ENCODE peak calls at places on chromosome 19, in five cellular contexts. O is dorsolateral prefrontal cortex, U is amygdala, Y is dermis blood vessel endothelial cell, X is adrenal gland. C is an unnamed sample.

GRCh38 chr19:48999481-49000325 is 6.0 kb downstream of the RUVBL2 start:
- DNase-seq in U (no peak), Y (peak; percentile 87), O (no peak), X (no peak), C (peak; percentile 70)

GRCh38 chr19:20182232-20182785 is 15.3 kb downstream of the ZNF486 start:
- DNase-seq in Y (no peak), U (no peak), O (no peak), X (no peak), C (no peak)

GRCh38 chr19:13154241-13154778 is 4.1 kb downstream of the IER2 start:
- DNase-seq in Y (peak; percentile 93), O (no peak), X (peak; percentile 91), U (no peak), C (peak; percentile 96)

GRCh38 chr19:39727070-39727800 is 10.6 kb downstream of the CLC start:
- DNase-seq in X (no peak), O (no peak), Y (no peak), U (no peak), C (no peak)

GRCh38 chr19:46383846-46384245 is 29.5 kb downstream of the CCDC8 start:
- DNase-seq in Y (no peak), X (no peak), O (no peak), U (no peak), C (no peak)

GRCh38 chr19:44777715-44778347 is at the start of gene CBLC:
- DNase-seq in Y (no peak), X (no peak), O (no peak), U (no peak), C (no peak)

GRCh38 chr19:21052902-21053301 is 29.1 kb upstream of the ZNF714 start:
- DNase-seq in X (no peak), U (no peak), Y (no peak), O (no peak), C (no peak)

GRCh38 chr19:46670874-46671273 is 9.9 kb upstream of the DACT3 start:
- DNase-seq in O (no peak), X (no peak), Y (peak; percentile 54), U (no peak), C (no peak)

GRCh38 chr19:3483226-3483628 is at the start of gene SMIM44:
- DNase-seq in Y (no peak), U (no peak), O (no peak), X (no peak), C (no peak)

GRCh38 chr19:5108866-5109265 is 140.0 kb downstream of the KDM4B start:
- DNase-seq in O (no peak), U (no peak), Y (no peak), X (no peak), C (no peak)

GRCh38 chr19:6802336-6803035 is 30.0 kb downstream of the VAV1 start:
- DNase-seq in U (peak; percentile 5), O (no peak), X (peak; percentile 23), Y (peak; percentile 68), C (no peak)

GRCh38 chr19:47435196-47435595 is 15.9 kb upstream of the MEIS3 start:
- DNase-seq in Y (no peak), X (no peak), O (no peak), U (no peak), C (no peak)

GRCh38 chr19:3210347-3211017 is 14.0 kb upstream of the CELF5 start:
- DNase-seq in O (no peak), Y (peak; percentile 66), U (no peak), X (no peak), C (peak; percentile 9)

GRCh38 chr19:12077375-12077774 is 12.8 kb downstream of the ZNF844 start:
- DNase-seq in Y (no peak), X (no peak), U (no peak), O (no peak), C (no peak)

GRCh38 chr19:2371656-2372055 is 11.6 kb downstream of the TMPRSS9 start:
- DNase-seq in X (no peak), U (no peak), Y (no peak), O (no peak), C (no peak)

GRCh38 chr19:45119582-45119981 is 26.6 kb downstream of the PPP1R37 start:
- DNase-seq in X (no peak), Y (no peak), O (no peak), U (no peak), C (no peak)

GRCh38 chr19:40800997-40801377 is 2.0 kb downstream of the EGLN2 start:
- DNase-seq in O (no peak), U (no peak), X (no peak), Y (peak; percentile 12), C (no peak)

GRCh38 chr19:39261704-39262103 is 6.5 kb upstream of the IFNL2 start:
- DNase-seq in U (no peak), O (no peak), Y (no peak), X (no peak), C (no peak)

GRCh38 chr19:6273701-6274601 is 5.8 kb downstream of the MLLT1 start:
- DNase-seq in X (peak; percentile 78), Y (peak; percentile 67), U (no peak), O (no peak), C (peak; percentile 96)

GRCh38 chr19:52138614-52139290 is 986 bp downstream of the ZNF616 start:
- DNase-seq in X (peak; percentile 27), Y (peak; percentile 44), U (peak; percentile 1), O (no peak), C (no peak)

GRCh38 chr19:18737337-18737953 is 53.7 kb downstream of the COMP start:
- DNase-seq in Y (no peak), U (no peak), O (no peak), X (no peak), C (no peak)

GRCh38 chr19:13099073-13099999 is 3.3 kb downstream of the LYL1 start:
- DNase-seq in X (peak; percentile 44), U (no peak), Y (peak; percentile 88), O (no peak), C (no peak)

GRCh38 chr19:21569497-21569870 is 64.1 kb downstream of the ZNF429 start:
- DNase-seq in Y (no peak), X (peak; percentile 53), U (no peak), O (peak; percentile 77), C (no peak)

GRCh38 chr19:8307400-8307964 is 676 bp downstream of the CD320 start:
- DNase-seq in Y (peak; percentile 22), U (no peak), X (no peak), O (peak; percentile 42), C (no peak)

GRCh38 chr19:47766670-47767069 is 11.8 kb upstream of the SELENOW start:
- DNase-seq in X (no peak), Y (no peak), U (no peak), O (no peak), C (no peak)

GRCh38 chr19:44499962-44500949 is at the start of gene ZNF180:
- DNase-seq in O (peak; percentile 94), U (peak; percentile 93), Y (peak; percentile 95), X (peak; percentile 96), C (peak; percentile 92)

GRCh38 chr19:2733930-2734588 is 5.8 kb downstream of the SLC39A3 start:
- DNase-seq in Y (no peak), X (no peak), U (no peak), O (no peak), C (no peak)

GRCh38 chr19:33064117-33064777 is 441 bp downstream of the RHPN2 start:
- DNase-seq in Y (peak; percentile 12), X (no peak), U (no peak), O (no peak), C (peak; percentile 10)

GRCh38 chr19:23093832-23094231 is 23.0 kb upstream of the ZNF730 start:
- DNase-seq in X (no peak), O (no peak), Y (no peak), U (no peak), C (no peak)

GRCh38 chr19:31678421-31678820 is 329.2 kb upstream of the TSHZ3 start:
- DNase-seq in U (no peak), X (no peak), Y (no peak), O (no peak), C (no peak)

GRCh38 chr19:17202249-17202648 is 12.9 kb upstream of the USE1 start:
- DNase-seq in Y (no peak), X (no peak), U (no peak), O (no peak), C (no peak)

GRCh38 chr19:33248553-33248953 is 22.9 kb upstream of the SLC7A10 start:
- DNase-seq in Y (no peak), U (no peak), O (no peak), X (no peak), C (no peak)

GRCh38 chr19:17654993-17655392 is 33.2 kb downstream of the UNC13A start:
- DNase-seq in X (no peak), U (no peak), Y (no peak), O (peak; percentile 33), C (no peak)

C was measured in fibroblast of the aortic adventitia.